ENCODE peak calls at places on chromosomes 7 and 10, in eight cellular contexts. X, U, Z, R, N, V, E and J are unnamed samples.

GRCh38 chr7:81883801-81884393 is 114.0 kb upstream of the HGF start:
- DNase-seq in X (no peak), N (no peak), Z (no peak), E (no peak), U (no peak), R (no peak), V (no peak), J (no peak)

GRCh38 chr10:2611603-2612002 is 455.7 kb upstream of the PFKP start:
- DNase-seq in N (no peak), X (no peak), Z (no peak), V (no peak), U (no peak), E (no peak), R (no peak), J (no peak)

GRCh38 chr7:28697898-28698563 is 260.1 kb downstream of the TRIL start:
- DNase-seq in Z (peak), V (no peak), U (no peak), R (no peak), N (no peak), X (no peak), E (no peak), J (no peak)

GRCh38 chr7:87267239-87267900 is 47.8 kb upstream of the TMEM243 start:
- DNase-seq in V (no peak), U (no peak), E (no peak), X (no peak), R (no peak), Z (no peak), N (no peak), J (no peak)

GRCh38 chr7:42107484-42107883 is 129.5 kb downstream of the GLI3 start:
- DNase-seq in V (no peak), U (no peak), R (peak), N (no peak), E (no peak), Z (peak), X (no peak), J (no peak)

GRCh38 chr7:134891262-134892001 is 94.9 kb upstream of the AGBL3 start:
- DNase-seq in N (peak), Z (peak), E (no peak), U (peak), R (peak), V (peak), X (no peak), J (peak)

GRCh38 chr10:76282122-76283030 is 851.0 kb downstream of the LRMDA start:
- DNase-seq in E (no peak), X (no peak), V (peak), U (no peak), Z (no peak), N (no peak), R (no peak), J (no peak)

GRCh38 chr10:77304192-77304591 is 333.4 kb downstream of the KCNMA1 start:
- DNase-seq in R (no peak), E (no peak), N (no peak), V (no peak), X (no peak), U (no peak), Z (no peak), J (no peak)

GRCh38 chr7:45911311-45911710 is 9.8 kb downstream of the IGFBP3 start:
- DNase-seq in V (no peak), X (no peak), R (no peak), U (no peak), N (no peak), Z (no peak), E (no peak), J (no peak)

GRCh38 chr7:54179321-54180029 is 362.7 kb upstream of the VSTM2A start:
- DNase-seq in V (no peak), Z (no peak), E (no peak), R (no peak), X (no peak), N (no peak), U (no peak), J (no peak)

GRCh38 chr10:78267070-78267469 is 233.4 kb downstream of the RPS24 start:
- DNase-seq in R (no peak), V (peak), E (no peak), N (no peak), Z (no peak), X (no peak), U (no peak), J (no peak)

GRCh38 chr10:4131407-4132215 is 346.6 kb upstream of the KLF6 start:
- DNase-seq in V (peak), U (no peak), X (peak), Z (peak), E (peak), R (no peak), N (peak), J (no peak)

GRCh38 chr7:97004931-97005763 is at the start of gene DLX6:
- DNase-seq in Z (peak), U (no peak), E (no peak), V (peak), X (peak), R (no peak), N (no peak), J (peak)

GRCh38 chr7:151416135-151416740 is 6.4 kb upstream of the WDR86 start:
- DNase-seq in U (no peak), R (no peak), V (no peak), N (no peak), E (no peak), X (no peak), Z (no peak), J (no peak)

GRCh38 chr10:13650961-13651360 is 64.2 kb downstream of the PRPF18 start:
- DNase-seq in V (no peak), E (no peak), Z (no peak), X (peak), U (no peak), R (no peak), N (no peak), J (no peak)

GRCh38 chr7:120919466-120919865 is 31.1 kb upstream of the ING3 start:
- DNase-seq in Z (no peak), V (peak), R (no peak), X (no peak), N (no peak), E (no peak), U (no peak), J (no peak)

GRCh38 chr7:44368885-44369284 is 43.5 kb upstream of the CAMK2B start:
- DNase-seq in V (no peak), R (no peak), Z (peak), X (no peak), N (no peak), U (no peak), E (no peak), J (no peak)

GRCh38 chr10:119655566-119656001 is 4.4 kb downstream of the BAG3 start:
- DNase-seq in N (no peak), R (peak), X (no peak), Z (peak), E (no peak), U (peak), V (peak), J (peak)

GRCh38 chr7:137895301-137896201 is 48.8 kb upstream of the DGKI start:
- DNase-seq in E (no peak), X (peak), U (no peak), Z (no peak), V (no peak), N (no peak), R (no peak), J (no peak)

GRCh38 chr7:6106140-6106904 is 75.1 kb downstream of the ANKRD61 start:
- DNase-seq in N (no peak), E (peak), R (no peak), V (peak), X (no peak), Z (peak), U (no peak), J (peak)
- TF ChIP-seq CTCF in N (peak), E (peak), R (peak), V (peak), X (no peak), Z (peak), U (peak), J (no peak)

GRCh38 chr10:130339091-130339490 is 202.9 kb downstream of the GLRX3 start:
- DNase-seq in X (no peak), E (no peak), R (no peak), V (no peak), Z (no peak), U (no peak), N (no peak), J (no peak)

GRCh38 chr10:130338588-130339070 is 202.4 kb downstream of the GLRX3 start:
- DNase-seq in N (no peak), V (no peak), Z (no peak), U (no peak), E (no peak), R (no peak), X (no peak), J (no peak)

GRCh38 chr10:130340816-130341215 is 204.6 kb downstream of the GLRX3 start:
- DNase-seq in E (no peak), U (no peak), N (no peak), R (no peak), X (no peak), V (no peak), Z (no peak), J (no peak)

GRCh38 chr10:130339911-130340310 is 203.7 kb downstream of the GLRX3 start:
- DNase-seq in U (no peak), E (no peak), V (no peak), N (no peak), X (no peak), R (no peak), Z (no peak), J (no peak)

DNA sequence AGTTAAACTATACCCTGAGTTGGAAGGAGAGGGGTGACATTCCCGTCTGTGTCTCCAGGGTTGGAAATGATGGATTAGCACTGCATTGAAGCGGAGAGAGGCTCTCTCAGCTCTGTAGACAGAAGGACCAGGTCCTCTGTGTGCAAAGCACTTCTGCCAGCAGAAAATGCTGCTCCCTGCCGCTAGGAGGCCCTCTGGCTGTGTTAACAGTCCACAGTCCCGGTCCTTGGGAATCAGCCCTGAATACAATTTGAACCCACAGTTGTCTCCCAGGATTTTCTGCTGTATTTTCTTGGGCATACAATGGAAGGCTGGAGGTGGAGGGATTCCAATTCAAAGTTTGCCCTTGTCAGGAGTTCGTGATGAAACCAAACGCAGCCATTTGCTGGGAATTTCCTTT is 205.1 kb downstream of the GLRX3 start:
- DNase-seq in E (peak), U (no peak), X (no peak), V (no peak), Z (no peak), R (no peak), N (no peak), J (no peak)
- TF ChIP-seq CTCF in E (peak), U (peak), X (peak), V (no peak), Z (no peak), R (peak), N (no peak), J (no peak)

DNA sequence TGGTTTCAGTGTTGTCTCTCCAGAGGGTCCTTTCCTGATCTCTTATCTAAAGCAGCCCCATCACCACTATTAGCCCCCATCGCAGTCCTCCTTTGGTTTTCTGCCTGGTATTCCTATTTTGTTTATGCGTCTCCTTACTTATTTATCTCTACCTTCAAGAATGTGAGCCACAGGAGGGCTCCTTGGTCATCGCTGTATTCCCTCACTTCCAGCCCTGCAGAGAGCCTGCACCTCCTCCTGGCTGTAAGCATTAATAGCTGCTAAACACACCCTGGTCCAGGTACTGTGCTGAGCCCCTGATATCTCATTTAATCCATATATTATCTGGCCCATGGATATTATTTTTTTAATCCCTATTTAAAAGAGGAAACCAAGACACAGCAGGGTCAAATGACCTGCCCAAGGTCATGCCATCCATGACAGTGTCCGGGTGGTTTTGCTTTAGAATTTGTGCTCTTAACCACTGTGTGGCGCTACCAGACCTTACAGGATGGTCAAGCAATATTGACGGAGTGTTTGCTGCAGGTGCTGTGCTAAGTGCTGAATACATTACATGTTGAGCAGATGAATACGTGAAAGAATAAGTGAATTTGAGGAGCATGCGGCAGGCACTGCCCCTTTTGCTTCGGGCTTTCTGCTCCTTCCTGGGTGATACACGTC is 227.2 kb downstream of the ADAM12 start:
- DNase-seq in R (no peak), X (no peak), N (no peak), E (no peak), Z (peak), V (peak), U (no peak), J (no peak)
- TF ChIP-seq CTCF in R (no peak), X (no peak), N (peak), E (peak), Z (peak), V (peak), U (peak), J (no peak)

DNA sequence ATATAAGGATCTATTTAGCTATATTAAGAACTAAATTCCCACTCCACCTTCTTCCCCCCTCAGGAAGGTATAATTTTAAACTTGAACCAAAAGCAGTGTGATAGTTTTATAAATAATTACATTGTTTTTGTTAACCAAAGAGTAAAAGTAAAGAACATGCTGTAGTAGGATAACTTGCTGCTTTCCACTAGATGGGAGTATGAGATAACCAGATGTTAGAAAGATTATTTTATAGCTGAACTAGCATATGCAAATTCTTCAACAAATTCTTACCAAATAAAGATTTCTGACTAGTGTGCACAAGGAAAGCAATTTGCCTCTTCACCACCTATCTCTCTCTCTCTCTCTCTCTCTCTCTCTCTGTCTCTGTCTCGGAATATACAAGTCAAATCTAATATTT is 31.8 kb downstream of the TES start:
- DNase-seq in V (peak), X (no peak), R (no peak), N (no peak), Z (peak), E (no peak), U (no peak), J (no peak)
- TF ChIP-seq CTCF in V (peak), X (no peak), R (no peak), N (peak), Z (peak), E (no peak), U (no peak), J (no peak)

GRCh38 chr10:48332871-48333216 is 26.4 kb downstream of the MAPK8 start:
- DNase-seq in V (no peak), Z (no peak), X (no peak), E (no peak), U (no peak), N (no peak), R (no peak), J (no peak)
- TF ChIP-seq CTCF in V (no peak), Z (no peak), X (no peak), E (no peak), U (no peak), N (no peak), R (no peak), J (no peak)